ENCODE peak calls at places on chromosome 9, in eight cellular contexts. E is skeletal muscle cell, Y is astrocyte, V is T-helper 1 cell, B is kidney epithelial cell, Z is NCI-H1436 treated with DMSO at 0.1 percent for 48 hours, I is PC-3, G is H4. T is an unnamed sample.

GRCh38 chr9:129944501-129945116 is 98.4 kb downstream of the FNBP1 start:
- DNase-seq in V (peak; percentile 40), B (no peak), Z (no peak), Y (no peak), G (no peak), E (no peak), I (no peak), T (no peak)

GRCh38 chr9:126097679-126098078 is 228.9 kb upstream of the MVB12B start:
- DNase-seq in Z (no peak), V (no peak), I (no peak), Y (no peak), E (no peak), B (no peak), G (no peak), T (no peak)

GRCh38 chr9:113511856-113512761 is 48.6 kb downstream of the RGS3 start:
- DNase-seq in I (no peak), B (no peak), Z (no peak), Y (peak; percentile 62), V (peak; percentile 55), E (no peak), G (no peak), T (no peak)

GRCh38 chr9:113269355-113269754 is 6.0 kb downstream of the CDC26 start:
- DNase-seq in B (no peak), I (no peak), E (no peak), Y (no peak), V (no peak), G (no peak), Z (no peak), T (no peak)

GRCh38 chr9:75265525-75265972 is 177.2 kb downstream of the OSTF1 start:
- DNase-seq in E (peak; percentile 8), Y (peak; percentile 4), G (peak; percentile 36), V (peak; percentile 28), Z (no peak), B (no peak), I (peak; percentile 56), T (peak; percentile 56)

GRCh38 chr9:134544388-134545212 is 97.0 kb upstream of the COL5A1 start:
- DNase-seq in Y (peak; percentile 85), I (peak; percentile 35), V (no peak), E (no peak), G (peak; percentile 68), B (peak; percentile 32), Z (no peak), T (peak; percentile 62)

GRCh38 chr9:104279535-104280215 is 185.6 kb downstream of the SMC2 start:
- DNase-seq in Y (peak; percentile 4), I (peak; percentile 68), V (no peak), Z (no peak), B (no peak), G (no peak), E (peak; percentile 20), T (no peak)

GRCh38 chr9:14212116-14212515 is 101.8 kb downstream of the NFIB start:
- DNase-seq in Z (no peak), E (no peak), I (peak; percentile 56), Y (peak; percentile 83), G (peak; percentile 13), V (no peak), B (peak; percentile 51), T (peak; percentile 25)

GRCh38 chr9:92180669-92181181 is 65.5 kb upstream of the SPTLC1 start:
- DNase-seq in I (peak; percentile 2), B (peak; percentile 23), Z (no peak), Y (peak; percentile 77), V (no peak), G (peak; percentile 66), E (peak; percentile 71), T (peak; percentile 59)

GRCh38 chr9:764105-764524 is 77.4 kb upstream of the DMRT1 start:
- DNase-seq in Y (peak; percentile 26), B (no peak), V (no peak), Z (peak; percentile 10), G (peak; percentile 75), E (no peak), I (peak; percentile 84), T (peak; percentile 73)

GRCh38 chr9:21081999-21082398 is 4.3 kb upstream of the IFNB1 start:
- DNase-seq in Y (no peak), V (no peak), I (no peak), Z (no peak), G (no peak), B (no peak), E (no peak), T (no peak)

GRCh38 chr9:130681769-130682489 is 11.7 kb upstream of the EXOSC2 start:
- DNase-seq in Y (no peak), I (no peak), B (no peak), E (no peak), V (no peak), Z (no peak), G (no peak), T (peak; percentile 47)

GRCh38 chr9:21558627-21559401 is 76.7 kb upstream of the IFNE start:
- DNase-seq in B (no peak), E (no peak), I (no peak), G (no peak), V (no peak), Z (no peak), Y (no peak), T (peak; percentile 56)

GRCh38 chr9:93057703-93058356 is 671 bp upstream of the SUSD3 start:
- DNase-seq in Y (no peak), E (no peak), B (no peak), G (no peak), Z (no peak), V (no peak), I (no peak), T (no peak)

GRCh38 chr9:27003406-27004147 is 1.9 kb downstream of the LRRC19 start:
- DNase-seq in E (no peak), V (no peak), G (no peak), I (no peak), Z (no peak), B (peak; percentile 7), Y (no peak), T (no peak)

GRCh38 chr9:134922066-134922931 is 4.6 kb upstream of the FCN1 start:
- DNase-seq in V (no peak), Y (no peak), Z (no peak), E (no peak), I (no peak), B (no peak), G (no peak), T (no peak)

GRCh38 chr9:133615101-133615896 is 6.1 kb upstream of the FAM163B start:
- DNase-seq in Z (no peak), E (no peak), B (no peak), Y (no peak), G (no peak), I (no peak), V (no peak), T (no peak)

GRCh38 chr9:130561056-130561455 is 18.3 kb upstream of the FUBP3 start:
- DNase-seq in I (no peak), G (no peak), B (peak; percentile 31), Z (no peak), E (no peak), Y (no peak), V (no peak), T (no peak)

GRCh38 chr9:137113385-137114159 is 961 bp downstream of the DPP7 start:
- DNase-seq in Y (no peak), V (no peak), B (no peak), G (no peak), E (no peak), I (no peak), Z (no peak), T (no peak)

GRCh38 chr9:93451762-93452709 is 551 bp downstream of the FAM120A start:
- DNase-seq in E (no peak), Z (no peak), Y (peak; percentile 30), G (no peak), I (peak; percentile 16), B (no peak), V (peak; percentile 25), T (peak; percentile 55)

GRCh38 chr9:93465853-93466252 is 12.5 kb upstream of the FAM120AOS start:
- DNase-seq in Z (no peak), B (no peak), E (no peak), G (no peak), I (no peak), Y (no peak), V (no peak), T (no peak)

GRCh38 chr9:96187108-96187695 is 114.8 kb downstream of the HSD17B3 start:
- DNase-seq in V (no peak), B (no peak), Z (no peak), E (no peak), G (no peak), I (no peak), Y (no peak), T (peak; percentile 81)